ENCODE peak calls at places on chromosomes 11 and 22, in eight cellular contexts. I is PC-9; D is H9; F is suprapubic skin; S is heart left ventricle; M is CD4-positive, CD25-positive, alpha-beta regulatory T cell; Q is CD8-positive, alpha-beta memory T cell; U is transverse colon. E is an unnamed sample.

GRCh38 chr22:21646608-21647590 is 4.8 kb downstream of the SDF2L1 start:
- DNase-seq in F (no peak), M (peak; percentile 83), D (peak; percentile 77), U (peak; percentile 86), S (peak; percentile 71), I (peak; percentile 59), Q (peak; percentile 76), E (peak; percentile 77)

GRCh38 chr11:61754534-61755482 is 2.4 kb downstream of the MYRF start:
- DNase-seq in S (no peak), M (no peak), U (no peak), F (no peak), Q (no peak), I (no peak), D (no peak), E (no peak)

GRCh38 chr11:36774603-36775002 is 176.6 kb upstream of the RAG2 start:
- DNase-seq in I (no peak), M (no peak), D (no peak), S (no peak), U (no peak), F (no peak), Q (no peak), E (no peak)

GRCh38 chr22:44625421-44625760 is 76.6 kb upstream of the PRR5 start:
- DNase-seq in D (no peak), U (no peak), M (no peak), F (no peak), S (no peak), I (no peak), Q (no peak), E (no peak)

GRCh38 chr11:109490953-109491733 is 69.2 kb downstream of the C11orf87 start:
- DNase-seq in D (no peak), M (no peak), I (no peak), Q (no peak), U (no peak), F (no peak), S (no peak), E (no peak)

GRCh38 chr11:101202614-101203013 is 73.0 kb upstream of the PGR start:
- DNase-seq in U (no peak), D (no peak), I (no peak), M (no peak), S (no peak), F (no peak), Q (no peak), E (no peak)

GRCh38 chr11:45995342-45995734 is 72.9 kb downstream of the LARGE2 start:
- DNase-seq in Q (no peak), D (no peak), I (no peak), U (no peak), S (no peak), F (no peak), M (no peak), E (no peak)

GRCh38 chr11:109435121-109435742 is 13.2 kb downstream of the C11orf87 start:
- DNase-seq in S (no peak), F (no peak), Q (no peak), I (no peak), D (no peak), M (no peak), U (no peak), E (no peak)

GRCh38 chr22:30575011-30575671 is 676 bp upstream of the GAL3ST1 start:
- DNase-seq in D (peak; percentile 53), S (no peak), I (no peak), Q (no peak), U (no peak), M (no peak), F (no peak), E (no peak)

GRCh38 chr11:119918356-119918755 is 189.4 kb upstream of the NECTIN1 start:
- DNase-seq in U (no peak), D (no peak), S (no peak), Q (no peak), F (no peak), I (no peak), M (no peak), E (no peak)

GRCh38 chr11:44530413-44531115 is 34.9 kb upstream of the CD82 start:
- DNase-seq in I (no peak), M (no peak), D (no peak), Q (no peak), F (no peak), S (no peak), U (no peak), E (no peak)

GRCh38 chr11:110329441-110329840 is 33.0 kb upstream of the RDX start:
- DNase-seq in U (no peak), S (no peak), M (no peak), F (no peak), Q (no peak), I (no peak), D (no peak), E (no peak)

GRCh38 chr11:44886765-44887164 is 63.9 kb downstream of the TP53I11 start:
- DNase-seq in D (no peak), I (no peak), U (no peak), S (no peak), Q (no peak), M (no peak), F (no peak), E (no peak)

GRCh38 chr22:26215766-26216165 is 46.5 kb downstream of the SEZ6L start:
- DNase-seq in D (no peak), Q (no peak), S (no peak), U (no peak), F (peak; percentile 23), M (no peak), I (no peak), E (no peak)

GRCh38 chr11:82733444-82734119 is at the start of gene FAM181B:
- DNase-seq in M (no peak), D (peak; percentile 87), I (no peak), U (peak; percentile 38), S (peak; percentile 44), Q (peak; percentile 47), F (no peak), E (peak; percentile 32)

GRCh38 chr11:70159612-70160570 is 43.2 kb upstream of the FADD start:
- DNase-seq in I (peak; percentile 99), S (no peak), D (no peak), M (no peak), F (peak; percentile 87), U (peak; percentile 16), Q (no peak), E (peak; percentile 82)

GRCh38 chr11:34165786-34166557 is 60.5 kb downstream of the NAT10 start:
- DNase-seq in I (peak; percentile 90), U (no peak), D (no peak), F (no peak), S (peak; percentile 35), M (no peak), Q (no peak), E (no peak)

GRCh38 chr22:20291249-20291586 is 23.1 kb upstream of the RTN4R start:
- DNase-seq in I (no peak), M (no peak), F (no peak), Q (no peak), U (no peak), S (no peak), D (no peak), E (no peak)
- H3K4me1 ChIP-seq in I (no peaks in the 10 kb centered on the region), M (no peaks in the 10 kb centered on the region), F (no peaks in the 10 kb centered on the region), Q (no peaks in the 10 kb centered on the region), U (no peaks in the 10 kb centered on the region), S (no peaks in the 10 kb centered on the region), D (no peaks in the 10 kb centered on the region), E (no peaks in the 10 kb centered on the region)

DNA sequence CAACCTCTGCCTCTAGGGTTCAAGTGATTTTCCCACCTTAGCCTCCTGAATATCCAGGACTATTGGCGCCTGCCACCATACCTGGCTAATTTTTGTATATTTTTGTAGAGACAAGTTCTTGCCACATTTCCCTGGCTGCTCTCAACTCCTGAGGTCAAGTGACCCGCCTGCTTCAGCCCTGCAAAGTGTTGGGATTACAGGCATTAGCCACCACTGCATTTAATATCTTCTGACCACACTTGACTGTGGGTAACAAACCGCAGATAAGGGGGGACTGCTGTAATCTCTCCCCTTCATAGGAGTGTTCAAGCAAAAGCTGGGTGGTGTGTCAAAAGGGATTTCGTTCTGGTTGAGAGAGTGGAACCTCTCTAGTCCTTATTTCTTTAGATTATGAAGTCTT is 53.4 kb downstream of the GRAMD1B start:
- DNase-seq in F (no peak), M (no peak), S (no peak), I (no peak), U (no peak), D (no peak), Q (no peak), E (no peak)
- H3K4me1 ChIP-seq in F (no peaks in the 10 kb centered on the region), M (no peaks in the 10 kb centered on the region), S (peaks cover 3% of the 10 kb centered on the region), I (peaks cover 12% of the 10 kb centered on the region), U (no peaks in the 10 kb centered on the region), D (peaks cover 2% of the 10 kb centered on the region), Q (no peaks in the 10 kb centered on the region), E (peaks cover 42% of the 10 kb centered on the region)

GRCh38 chr11:123057604-123058305 is 4.2 kb downstream of the HSPA8 start:
- DNase-seq in D (no peak), I (no peak), F (no peak), U (no peak), S (no peak), M (no peak), Q (peak; percentile 30), E (no peak)
- H3K4me1 ChIP-seq in D (no peaks in the 10 kb centered on the region), I (peaks cover 27% of the 10 kb centered on the region), F (peaks cover 49% of the 10 kb centered on the region), U (peaks cover 32% of the 10 kb centered on the region), S (peaks cover 67% of the 10 kb centered on the region), M (peaks cover 80% of the 10 kb centered on the region), Q (peaks cover 60% of the 10 kb centered on the region), E (peaks cover 44% of the 10 kb centered on the region)

GRCh38 chr11:95917188-95918036 is 6.5 kb downstream of the MTMR2 start:
- DNase-seq in F (no peak), D (no peak), U (no peak), M (no peak), Q (no peak), S (no peak), I (peak; percentile 9), E (no peak)

GRCh38 chr11:95918720-95919119 is 5.2 kb downstream of the MTMR2 start:
- DNase-seq in Q (no peak), I (no peak), U (no peak), F (no peak), M (no peak), D (no peak), S (no peak), E (no peak)

GRCh38 chr11:95916049-95916448 is 7.9 kb downstream of the MTMR2 start:
- DNase-seq in Q (no peak), M (no peak), D (no peak), I (no peak), U (no peak), F (no peak), S (no peak), E (no peak)

GRCh38 chr11:95919514-95919913 is 4.4 kb downstream of the MTMR2 start:
- DNase-seq in Q (no peak), S (no peak), F (no peak), D (no peak), U (no peak), M (no peak), I (no peak), E (no peak)

GRCh38 chr11:95918056-95918455 is 5.9 kb downstream of the MTMR2 start:
- DNase-seq in F (no peak), M (no peak), I (no peak), U (no peak), S (no peak), D (no peak), Q (no peak), E (no peak)
- H3K4me1 ChIP-seq in F (peaks cover 33% of the 10 kb centered on the region), M (peaks cover 10% of the 10 kb centered on the region), I (peaks cover 51% of the 10 kb centered on the region), U (peaks cover 9% of the 10 kb centered on the region), S (peaks cover 63% of the 10 kb centered on the region), D (peaks cover 3% of the 10 kb centered on the region), Q (peaks cover 9% of the 10 kb centered on the region), E (peaks cover 44% of the 10 kb centered on the region)